ENCODE peak calls at places on chromosome 7, in six cellular contexts. P is astrocyte of the spinal cord, R is tibial nerve, J is fibroblast of pulmonary artery, L is fibroblast of mammary gland, V is right cardiac atrium. U is an unnamed sample.

GRCh38 chr7:47074702-47075153 is 507.2 kb downstream of the TNS3 start:
- DNase-seq in P (no peak), R (no peak), J (peak), L (no peak), V (no peak), U (no peak)

GRCh38 chr7:108525327-108525984 is 479 bp downstream of the PNPLA8 start:
- DNase-seq in P (peak), R (no peak), J (peak), L (peak), V (peak), U (peak)

GRCh38 chr7:43669286-43670081 is 59.8 kb downstream of the COA1 start:
- DNase-seq in P (peak), R (no peak), J (no peak), L (peak), V (no peak), U (no peak)

GRCh38 chr7:143285454-143285756 is 647 bp downstream of the TMEM139 start:
- DNase-seq in P (no peak), R (no peak), J (no peak), L (no peak), V (no peak), U (no peak)

GRCh38 chr7:73894851-73895441 is 34.0 kb downstream of the TMEM270 start:
- DNase-seq in P (peak), R (peak), J (peak), L (peak), V (peak), U (peak)

GRCh38 chr7:47901542-47901941 is 46.7 kb downstream of the PKD1L1 start:
- DNase-seq in P (peak), R (no peak), J (no peak), L (peak), V (no peak), U (no peak)

GRCh38 chr7:28607179-28607578 is 194.9 kb downstream of the CREB5 start:
- DNase-seq in P (no peak), R (no peak), J (no peak), L (peak), V (no peak), U (no peak)

GRCh38 chr7:20172736-20173334 is 44.3 kb downstream of the MACC1 start:
- DNase-seq in P (peak), R (peak), J (peak), L (peak), V (peak), U (no peak)

GRCh38 chr7:27134392-27134791 is 3.8 kb upstream of the HOXA4 start:
- DNase-seq in P (peak), R (no peak), J (peak), L (peak), V (no peak), U (peak)

GRCh38 chr7:28338041-28338440 is 74.3 kb upstream of the CREB5 start:
- DNase-seq in P (no peak), R (no peak), J (no peak), L (no peak), V (no peak), U (no peak)

GRCh38 chr7:107355616-107356015 is 114.2 kb upstream of the GPR22 start:
- DNase-seq in P (peak), R (no peak), J (no peak), L (peak), V (no peak), U (no peak)

GRCh38 chr7:113087278-113087998 is 811 bp upstream of the GPR85 start:
- DNase-seq in P (peak), R (no peak), J (peak), L (peak), V (no peak), U (peak)

GRCh38 chr7:146146866-146147265 is 30.3 kb downstream of the CNTNAP2 start:
- DNase-seq in P (peak), R (no peak), J (peak), L (peak), V (no peak), U (peak)
- H3K4me3 ChIP-seq in P (no peak), R (no peak), J (no peak), L (no peak), V (peak), U (no peak)

DNA sequence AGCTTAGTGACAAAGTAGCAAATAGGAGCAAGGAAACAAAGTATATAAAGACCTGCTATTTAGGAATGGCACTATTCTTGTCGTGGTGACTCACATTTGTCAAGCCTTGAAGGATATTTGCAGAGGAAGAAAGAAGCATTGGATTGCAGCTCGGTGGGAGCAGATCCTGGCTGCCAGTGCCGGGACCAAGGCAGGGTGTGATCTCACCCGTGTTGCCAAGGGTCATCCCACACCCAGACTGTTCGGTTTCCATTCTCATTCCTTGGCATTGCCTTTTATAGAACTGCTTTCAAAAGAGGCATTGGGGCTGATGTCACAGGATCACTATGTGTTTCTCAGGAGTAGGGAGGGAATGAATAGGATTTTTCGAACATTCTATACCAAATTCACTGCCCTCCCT is 176.2 kb downstream of the GALNT17 start:
- DNase-seq in P (peak), R (peak), J (no peak), L (no peak), V (no peak), U (peak)
- H3K4me3 ChIP-seq in P (no peak), R (no peak), J (no peak), L (no peak), V (no peak), U (no peak)

GRCh38 chr7:4738711-4739527 is 36.5 kb upstream of the AP5Z1 start:
- DNase-seq in P (peak), R (no peak), J (peak), L (peak), V (peak), U (peak)

GRCh38 chr7:4737300-4737699 is 38.1 kb upstream of the AP5Z1 start:
- DNase-seq in P (no peak), R (no peak), J (no peak), L (no peak), V (no peak), U (no peak)

GRCh38 chr7:4740796-4741195 is 34.6 kb upstream of the AP5Z1 start:
- DNase-seq in P (no peak), R (no peak), J (no peak), L (no peak), V (no peak), U (no peak)

GRCh38 chr7:4742051-4742573 is 33.3 kb upstream of the AP5Z1 start:
- DNase-seq in P (no peak), R (no peak), J (no peak), L (no peak), V (no peak), U (no peak)

DNA sequence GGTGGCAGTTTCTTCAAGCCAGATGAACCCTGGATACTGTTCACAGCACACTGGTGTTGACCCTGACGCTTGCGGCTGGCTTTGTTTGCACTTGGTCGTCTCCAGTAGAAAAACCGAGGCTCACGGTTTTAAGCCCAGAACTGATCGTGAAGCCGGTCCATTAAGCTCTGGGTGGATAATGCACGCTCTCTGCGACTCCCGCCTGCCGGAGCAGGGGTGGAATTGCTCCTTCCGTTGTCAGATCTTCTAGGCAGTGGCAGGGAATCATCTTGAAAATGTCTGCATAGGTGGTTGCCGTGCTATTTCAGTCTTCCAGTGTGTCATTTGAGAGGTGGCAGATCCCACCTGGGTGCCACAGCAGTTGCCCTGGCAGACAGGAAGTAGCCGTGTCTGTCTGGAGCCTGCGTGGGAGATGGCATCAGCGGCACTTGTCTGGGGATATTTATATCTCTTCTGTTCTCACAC is 35.9 kb upstream of the AP5Z1 start:
- DNase-seq in P (peak), R (no peak), J (peak), L (peak), V (no peak), U (no peak)
- H3K4me3 ChIP-seq in P (no peak), R (no peak), J (peak), L (no peak), V (peak), U (no peak)

DNA sequence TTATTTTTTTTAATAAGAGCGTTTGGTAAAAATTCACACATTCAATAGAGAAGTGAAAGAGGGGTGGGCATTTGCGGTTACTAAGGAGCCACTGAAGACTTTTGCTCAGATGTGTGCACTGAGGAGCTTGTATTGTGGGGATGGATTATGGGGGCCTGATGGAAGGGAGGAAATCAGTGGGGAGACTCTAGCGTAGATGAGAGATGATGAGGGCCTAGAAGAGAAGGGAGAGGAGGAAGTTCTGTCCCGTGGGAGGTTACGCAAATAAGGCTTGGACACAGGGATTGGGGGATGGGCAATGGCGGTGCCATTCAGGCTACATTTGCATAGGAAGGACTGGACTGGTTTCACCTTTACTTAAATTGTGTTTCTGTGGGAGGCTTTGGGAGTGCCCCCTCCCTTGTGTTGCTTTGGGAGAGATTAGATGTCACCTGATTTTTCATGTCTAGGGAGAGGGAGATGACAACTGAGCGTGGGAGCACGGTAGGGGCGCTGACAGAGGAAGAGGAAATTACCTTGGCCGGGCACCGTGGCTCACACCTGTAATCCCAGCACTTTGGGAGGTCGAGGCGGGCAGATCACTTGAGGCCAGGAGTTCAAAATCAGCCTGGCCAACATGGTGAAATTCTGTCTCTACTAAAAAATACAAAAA is 2.2 kb upstream of the HIP1 start:
- DNase-seq in P (no peak), R (no peak), J (peak), L (no peak), V (peak), U (no peak)
- H3K4me3 ChIP-seq in P (no peak), R (no peak), J (no peak), L (no peak), V (no peak), U (no peak)

DNA sequence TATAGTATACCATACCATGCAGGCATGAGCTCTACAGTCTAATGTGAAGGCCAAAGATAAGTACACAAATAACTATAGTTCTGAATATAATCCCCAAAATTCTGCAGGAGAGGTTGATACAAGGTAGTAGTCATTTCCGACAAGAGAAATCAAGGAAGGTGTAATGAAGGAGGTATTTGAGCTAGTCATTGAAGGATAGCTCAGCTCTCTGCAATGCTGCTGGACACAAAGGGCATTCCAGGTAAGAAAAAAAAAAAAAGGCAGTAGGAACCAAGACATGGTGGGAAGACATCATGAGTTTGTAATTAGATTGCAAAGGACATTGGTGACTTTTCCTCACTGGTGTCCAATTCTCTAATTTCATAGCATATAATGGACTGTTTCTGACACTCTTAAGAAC is 285.3 kb downstream of the AHR start:
- DNase-seq in P (no peak), R (no peak), J (no peak), L (no peak), V (no peak), U (no peak)
- H3K4me3 ChIP-seq in P (no peak), R (no peak), J (no peak), L (no peak), V (no peak), U (no peak)

GRCh38 chr7:30162133-30162532 is 27.3 kb downstream of the MTURN start:
- DNase-seq in P (no peak), R (no peak), J (no peak), L (no peak), V (no peak), U (no peak)
- H3K4me3 ChIP-seq in P (no peak), R (no peak), J (no peak), L (no peak), V (no peak), U (no peak)

U was measured in skeletal muscle cell.